ENCODE peak calls at places on chromosomes 16 and 17, in four cellular contexts. P is T-helper 2 cell, Z is GM23248, H is hepatic stellate cell. N is an unnamed sample.

GRCh38 chr17:62720126-62720850 is 87.8 kb downstream of the MARCHF10 start:
- DNase-seq in H (no peak), P (no peak), Z (no peak), N (peak)

GRCh38 chr16:715448-716249 is 731 bp downstream of the METRN start:
- DNase-seq in P (no peak), H (no peak), Z (peak), N (no peak)

GRCh38 chr17:58630883-58631522 is 60.8 kb downstream of the TEX14 start:
- DNase-seq in Z (peak), H (no peak), P (peak), N (peak)

GRCh38 chr16:46889942-46890300 is 5.8 kb downstream of the GPT2 start:
- DNase-seq in Z (no peak), H (no peak), P (no peak), N (no peak)

GRCh38 chr17:45332989-45333701 is 16.3 kb upstream of the MAP3K14 start:
- DNase-seq in Z (peak), H (no peak), P (no peak), N (peak)

GRCh38 chr16:21646091-21646490 is 6.3 kb downstream of the IGSF6 start:
- DNase-seq in P (no peak), Z (peak), H (peak), N (no peak)

GRCh38 chr17:50424246-50425000 is 1.6 kb upstream of the ACSF2 start:
- DNase-seq in P (no peak), Z (no peak), H (no peak), N (no peak)

GRCh38 chr17:38451030-38451839 is 23.0 kb downstream of the ARHGAP23 start:
- DNase-seq in H (peak), P (no peak), Z (peak), N (no peak)

GRCh38 chr16:85420501-85421337 is 192.4 kb upstream of the GSE1 start:
- DNase-seq in Z (peak), H (peak), P (peak), N (peak)

GRCh38 chr16:1413684-1414531 is 596 bp downstream of the UNKL start:
- DNase-seq in H (peak), Z (peak), P (peak), N (peak)

GRCh38 chr17:78419970-78420820 is 41.7 kb downstream of the PGS1 start:
- DNase-seq in P (no peak), Z (peak), H (no peak), N (no peak)

GRCh38 chr17:50266384-50267073 is 7.7 kb upstream of the TMEM92 start:
- DNase-seq in P (no peak), H (peak), Z (peak), N (no peak)

N was measured in GM12865.